ENCODE peak calls at places on chromosomes 4 and X, in five cellular contexts. F is neuronal stem cell, A is IMR-90, W is H9, R is H1. H is an unnamed sample.

GRCh38 chr4:123667991-123668390 is 271.4 kb downstream of the SPRY1 start:
- DNase-seq in W (no peak), F (no peak), R (no peak), A (no peak), H (no peak)

GRCh38 chr4:21795091-21795490 is 153.5 kb downstream of the KCNIP4 start:
- DNase-seq in R (no peak), F (no peak), W (no peak), A (peak), H (no peak)

GRCh38 chr4:34972189-34972588 is 1272.1 kb downstream of the ARAP2 start:
- DNase-seq in A (no peak), W (no peak), R (no peak), F (no peak), H (no peak)

GRCh38 chr4:54658321-54659093 is 750 bp downstream of the KIT start:
- DNase-seq in F (peak), W (peak), A (peak), R (peak), H (peak)

GRCh38 chrX:103607385-103608304 is at the start of gene TCEAL3:
- DNase-seq in W (peak), R (peak), A (peak), F (peak), H (peak)

GRCh38 chrX:50920132-50920531 is 9.6 kb downstream of the BMP15 start:
- DNase-seq in R (no peak), F (peak), A (peak), W (no peak), H (peak)

GRCh38 chr4:88659061-88659889 is 38.4 kb downstream of the NAP1L5 start:
- DNase-seq in F (peak), A (peak), R (no peak), W (peak), H (peak)

GRCh38 chrX:153938226-153938786 is 3.5 kb upstream of the NAA10 start:
- DNase-seq in A (peak), F (no peak), R (no peak), W (no peak), H (no peak)

GRCh38 chrX:119541188-119541587 is 24.0 kb downstream of the STEEP1 start:
- DNase-seq in F (no peak), A (peak), W (peak), R (no peak), H (peak)

GRCh38 chr4:177222776-177223175 is 86.9 kb upstream of the NEIL3 start:
- DNase-seq in W (no peak), R (no peak), A (no peak), F (no peak), H (no peak)

GRCh38 chr4:10015140-10015753 is 6.0 kb downstream of the SLC2A9 start:
- DNase-seq in W (peak), R (peak), A (peak), F (peak), H (peak)

GRCh38 chrX:10833299-10834169 is 213.1 kb upstream of the MID1 start:
- DNase-seq in W (peak), A (no peak), R (peak), F (peak), H (peak)

GRCh38 chr4:156188596-156188995 is 234.9 kb upstream of the CTSO start:
- DNase-seq in W (no peak), R (no peak), F (no peak), A (no peak), H (no peak)

GRCh38 chr4:144056800-144057199 is 37.6 kb upstream of the GYPB start:
- DNase-seq in W (no peak), A (no peak), F (no peak), R (no peak), H (peak)

GRCh38 chr4:183413562-183414200 is 30.8 kb upstream of the CDKN2AIP start:
- DNase-seq in W (no peak), A (no peak), F (no peak), R (no peak), H (no peak)

GRCh38 chr4:635851-636627 is 10.7 kb downstream of the PDE6B start:
- DNase-seq in A (no peak), F (no peak), W (peak), R (no peak), H (no peak)

GRCh38 chrX:27675493-27675892 is 85.3 kb downstream of the DCAF8L2 start:
- DNase-seq in F (no peak), A (peak), W (no peak), R (no peak), H (peak)

GRCh38 chr4:121428721-121429120 is 47.9 kb upstream of the QRFPR start:
- DNase-seq in R (no peak), A (peak), F (no peak), W (no peak), H (no peak)

GRCh38 chrX:8033175-8033574 is 106.0 kb upstream of the PNPLA4 start:
- DNase-seq in W (no peak), R (no peak), F (no peak), A (no peak), H (no peak)

GRCh38 chr4:72974694-72975487 is 94.6 kb downstream of the COX18 start:
- DNase-seq in F (no peak), A (peak), R (no peak), W (no peak), H (peak)

GRCh38 chr4:29553842-29554241 is 1166.3 kb upstream of the PCDH7 start:
- DNase-seq in W (no peak), R (no peak), F (no peak), A (no peak), H (no peak)

GRCh38 chrX:3501833-3502535 is 155.5 kb upstream of the MXRA5 start:
- DNase-seq in R (no peak), A (no peak), F (no peak), W (no peak), H (no peak)

GRCh38 chr4:188976644-188977115 is 837.4 kb downstream of the TRIML1 start:
- DNase-seq in F (peak), W (peak), R (no peak), A (peak), H (peak)

GRCh38 chr4:108512615-108513505 is 107.5 kb upstream of the RPL34 start:
- DNase-seq in W (peak), R (peak), F (peak), A (peak), H (peak)

GRCh38 chr4:38310446-38311043 is 350.3 kb downstream of the PTTG2 start:
- DNase-seq in W (no peak), A (no peak), F (no peak), R (no peak), H (peak)

GRCh38 chrX:67415937-67416336 is 127.9 kb upstream of the AR start:
- DNase-seq in R (no peak), F (no peak), W (no peak), A (no peak), H (no peak)

GRCh38 chrX:103823591-103823990 is 8.5 kb downstream of the RAB9B start:
- DNase-seq in W (no peak), R (no peak), A (peak), F (no peak), H (no peak)

GRCh38 chr4:11566440-11567022 is 137.8 kb upstream of the HS3ST1 start:
- DNase-seq in A (peak), W (no peak), F (no peak), R (no peak), H (no peak)

GRCh38 chrX:47358387-47359065 is 11.9 kb upstream of the ZNF157 start:
- DNase-seq in R (no peak), W (no peak), A (no peak), F (no peak), H (no peak)

GRCh38 chrX:118976599-118977340 is 2.4 kb downstream of the LONRF3 start:
- DNase-seq in W (no peak), F (no peak), A (no peak), R (no peak), H (peak)

GRCh38 chrX:134524181-134524580 is 64.2 kb downstream of the HPRT1 start:
- DNase-seq in A (no peak), R (no peak), F (no peak), W (no peak), H (no peak)

GRCh38 chrX:118720058-118720707 is 7.2 kb upstream of the IL13RA1 start:
- DNase-seq in F (no peak), W (peak), A (no peak), R (no peak), H (peak)

GRCh38 chr4:141339386-141339785 is 118.7 kb downstream of the ZNF330 start:
- DNase-seq in W (no peak), R (no peak), F (no peak), A (no peak), H (no peak)

GRCh38 chrX:72122621-72123275 is 9.0 kb downstream of the RTL5 start:
- DNase-seq in F (no peak), W (no peak), R (no peak), A (no peak), H (no peak)
- H2BK15ac ChIP-seq in F (no peak), W (no peak), R (peak), A (no peak), H (no peak)

GRCh38 chr4:47532658-47533057 is 47.6 kb downstream of the ATP10D start:
- DNase-seq in W (no peak), A (no peak), R (no peak), F (no peak), H (no peak)
- H2BK5ac ChIP-seq in W (no peak), A (peak), R (no peak), F (no peak), H (no peak)

GRCh38 chr4:4990857-4991540 is 28.3 kb downstream of the CYTL1 start:
- DNase-seq in F (no peak), A (peak), W (no peak), R (no peak), H (no peak)
- H2BK15ac ChIP-seq in F (no peak), A (peak), W (no peak), R (no peak), H (no peak)

GRCh38 chr4:186726150-186726439 is 2.4 kb upstream of the FAT1 start:
- DNase-seq in A (no peak), R (no peak), F (no peak), W (no peak), H (no peak)
- H2BK5ac ChIP-seq in A (peak), R (peak), F (no peak), W (no peak), H (no peak)

DNA sequence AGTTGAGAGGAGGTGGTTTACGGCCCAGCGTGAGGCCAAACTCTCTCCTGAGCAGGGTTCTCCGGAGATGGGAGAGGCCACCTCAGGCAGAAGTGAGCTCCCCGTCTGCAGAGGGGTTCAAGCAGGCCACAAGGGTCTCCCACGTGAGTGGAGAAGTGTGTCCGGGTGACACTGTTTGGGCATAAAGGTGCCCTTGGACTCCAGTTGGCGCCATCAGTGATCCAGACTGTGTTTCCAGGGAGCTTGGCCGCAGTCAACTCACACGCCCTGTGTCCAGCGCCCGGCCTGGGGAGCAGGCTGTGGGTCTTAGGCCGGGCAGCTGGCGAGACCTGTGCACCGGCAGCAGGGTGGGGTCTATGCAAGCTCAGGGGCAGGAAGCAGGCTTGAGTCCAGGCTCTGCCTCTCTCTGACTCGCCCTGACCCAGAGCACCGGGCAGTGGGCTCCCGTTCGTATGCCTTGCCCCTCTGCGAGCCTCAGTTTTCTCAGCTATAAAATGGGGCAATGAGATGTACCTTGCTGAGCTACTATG is 24.6 kb upstream of the HTRA3 start:
- DNase-seq in R (no peak), A (no peak), W (no peak), F (no peak), H (no peak)
- H2BK15ac ChIP-seq in R (no peak), A (no peak), W (no peak), F (no peak), H (no peak)